ENCODE peak calls at places on chromosomes 6 and 20, in six cellular contexts. One of them, this sample, is unnamed.

GRCh38 chr6:154169193-154169847 is 130.3 kb downstream of the OPRM1 start:
- DNase-seq in brain microvascular endothelial cell: no peak
- DNase-seq in HFFc6: no peak
- DNase-seq in psoas muscle: no peak
- DNase-seq in heart right ventricle: no peak
- DNase-seq in CD8-positive, alpha-beta T cell: no peak
- DNase-seq in this sample: no peak

GRCh38 chr6:33124525-33124901 is 48.7 kb downstream of the HLA-DPB1 start:
- DNase-seq in CD8-positive, alpha-beta T cell: no peak
- DNase-seq in psoas muscle: no peak
- DNase-seq in heart right ventricle: no peak
- DNase-seq in HFFc6: no peak
- DNase-seq in brain microvascular endothelial cell: no peak
- DNase-seq in this sample: no peak

GRCh38 chr20:57351042-57351783 is at the start of gene RAE1:
- DNase-seq in HFFc6: peak; percentile 91
- DNase-seq in psoas muscle: peak; percentile 91
- DNase-seq in heart right ventricle: peak; percentile 89
- DNase-seq in CD8-positive, alpha-beta T cell: peak; percentile 89
- DNase-seq in brain microvascular endothelial cell: peak; percentile 87
- DNase-seq in this sample: peak; percentile 92

GRCh38 chr6:90502866-90503407 is 83.9 kb downstream of the MAP3K7 start:
- DNase-seq in psoas muscle: no peak
- DNase-seq in heart right ventricle: no peak
- DNase-seq in HFFc6: no peak
- DNase-seq in CD8-positive, alpha-beta T cell: no peak
- DNase-seq in brain microvascular endothelial cell: peak; percentile 20
- DNase-seq in this sample: no peak

GRCh38 chr6:156193381-156193780 is 583.8 kb upstream of the ARID1B start:
- DNase-seq in CD8-positive, alpha-beta T cell: no peak
- DNase-seq in psoas muscle: no peak
- DNase-seq in heart right ventricle: no peak
- DNase-seq in HFFc6: no peak
- DNase-seq in brain microvascular endothelial cell: no peak
- DNase-seq in this sample: no peak

GRCh38 chr20:49597825-49598395 is 30.0 kb upstream of the PTGIS start:
- DNase-seq in HFFc6: no peak
- DNase-seq in CD8-positive, alpha-beta T cell: no peak
- DNase-seq in psoas muscle: no peak
- DNase-seq in heart right ventricle: no peak
- DNase-seq in brain microvascular endothelial cell: no peak
- DNase-seq in this sample: no peak

GRCh38 chr6:125802943-125803377 is 12.2 kb downstream of the NCOA7 start:
- DNase-seq in psoas muscle: no peak
- DNase-seq in HFFc6: no peak
- DNase-seq in heart right ventricle: no peak
- DNase-seq in brain microvascular endothelial cell: peak; percentile 22
- DNase-seq in CD8-positive, alpha-beta T cell: no peak
- DNase-seq in this sample: no peak

GRCh38 chr6:91812596-91813274 is 1225.9 kb upstream of the MAP3K7 start:
- DNase-seq in heart right ventricle: no peak
- DNase-seq in HFFc6: no peak
- DNase-seq in CD8-positive, alpha-beta T cell: no peak
- DNase-seq in psoas muscle: no peak
- DNase-seq in brain microvascular endothelial cell: no peak
- DNase-seq in this sample: no peak

GRCh38 chr20:15642676-15643075 is 930.6 kb downstream of the KIF16B start:
- DNase-seq in brain microvascular endothelial cell: peak; percentile 56
- DNase-seq in HFFc6: peak; percentile 30
- DNase-seq in CD8-positive, alpha-beta T cell: no peak
- DNase-seq in heart right ventricle: no peak
- DNase-seq in psoas muscle: no peak
- DNase-seq in this sample: no peak

GRCh38 chr20:61643631-61644386 is 391.7 kb downstream of the CDH4 start:
- DNase-seq in HFFc6: no peak
- DNase-seq in brain microvascular endothelial cell: no peak
- DNase-seq in CD8-positive, alpha-beta T cell: no peak
- DNase-seq in psoas muscle: no peak
- DNase-seq in heart right ventricle: peak; percentile 35
- DNase-seq in this sample: no peak

GRCh38 chr20:4637081-4637797 is 84.5 kb upstream of the PRND start:
- DNase-seq in heart right ventricle: no peak
- DNase-seq in psoas muscle: no peak
- DNase-seq in brain microvascular endothelial cell: no peak
- DNase-seq in HFFc6: peak; percentile 81
- DNase-seq in CD8-positive, alpha-beta T cell: no peak
- DNase-seq in this sample: no peak

GRCh38 chr20:13119583-13119982 is 101.5 kb upstream of the ISM1 start:
- DNase-seq in psoas muscle: no peak
- DNase-seq in CD8-positive, alpha-beta T cell: peak; percentile 29
- DNase-seq in heart right ventricle: no peak
- DNase-seq in HFFc6: peak; percentile 38
- DNase-seq in brain microvascular endothelial cell: peak; percentile 61
- DNase-seq in this sample: no peak

GRCh38 chr6:144179817-144180216 is 29.5 kb downstream of the STX11 start:
- DNase-seq in psoas muscle: no peak
- DNase-seq in HFFc6: no peak
- DNase-seq in brain microvascular endothelial cell: no peak
- DNase-seq in CD8-positive, alpha-beta T cell: no peak
- DNase-seq in heart right ventricle: no peak
- DNase-seq in this sample: no peak

GRCh38 chr20:47973519-47974233 is 188.4 kb upstream of the SULF2 start:
- DNase-seq in heart right ventricle: peak; percentile 49
- DNase-seq in CD8-positive, alpha-beta T cell: no peak
- DNase-seq in psoas muscle: peak; percentile 45
- DNase-seq in HFFc6: no peak
- DNase-seq in brain microvascular endothelial cell: peak; percentile 16
- DNase-seq in this sample: no peak

GRCh38 chr20:51067792-51068191 is 44.9 kb upstream of the KCNG1 start:
- DNase-seq in HFFc6: no peak
- DNase-seq in psoas muscle: no peak
- DNase-seq in brain microvascular endothelial cell: no peak
- DNase-seq in CD8-positive, alpha-beta T cell: no peak
- DNase-seq in heart right ventricle: no peak
- DNase-seq in this sample: no peak

GRCh38 chr6:163986313-163986712 is 571.8 kb downstream of the QKI start:
- DNase-seq in CD8-positive, alpha-beta T cell: no peak
- DNase-seq in heart right ventricle: no peak
- DNase-seq in brain microvascular endothelial cell: peak; percentile 38
- DNase-seq in HFFc6: no peak
- DNase-seq in psoas muscle: no peak
- DNase-seq in this sample: no peak

GRCh38 chr6:135962731-135963130 is 111.2 kb downstream of the PDE7B start:
- DNase-seq in HFFc6: no peak
- DNase-seq in psoas muscle: no peak
- DNase-seq in brain microvascular endothelial cell: peak; percentile 90
- DNase-seq in CD8-positive, alpha-beta T cell: no peak
- DNase-seq in heart right ventricle: no peak
- DNase-seq in this sample: no peak

GRCh38 chr6:4125933-4126864 is 9.2 kb downstream of the ECI2 start:
- DNase-seq in heart right ventricle: no peak
- DNase-seq in psoas muscle: no peak
- DNase-seq in HFFc6: peak; percentile 86
- DNase-seq in CD8-positive, alpha-beta T cell: no peak
- DNase-seq in brain microvascular endothelial cell: peak; percentile 89
- DNase-seq in this sample: no peak

GRCh38 chr20:37442986-37443385 is 78.1 kb upstream of the NNAT start:
- DNase-seq in HFFc6: no peak
- DNase-seq in CD8-positive, alpha-beta T cell: no peak
- DNase-seq in brain microvascular endothelial cell: no peak
- DNase-seq in heart right ventricle: no peak
- DNase-seq in psoas muscle: no peak
- DNase-seq in this sample: no peak

GRCh38 chr6:9463311-9463710 is 951.6 kb downstream of the TFAP2A start:
- DNase-seq in heart right ventricle: no peak
- DNase-seq in brain microvascular endothelial cell: no peak
- DNase-seq in psoas muscle: no peak
- DNase-seq in CD8-positive, alpha-beta T cell: no peak
- DNase-seq in HFFc6: peak; percentile 3
- DNase-seq in this sample: no peak

GRCh38 chr6:18515767-18516166 is 128.6 kb downstream of the RNF144B start:
- DNase-seq in HFFc6: peak; percentile 4
- DNase-seq in psoas muscle: no peak
- DNase-seq in brain microvascular endothelial cell: peak; percentile 38
- DNase-seq in heart right ventricle: no peak
- DNase-seq in CD8-positive, alpha-beta T cell: no peak
- DNase-seq in this sample: no peak

GRCh38 chr6:48101277-48101676 is 9.7 kb downstream of the PTCHD4 start:
- DNase-seq in psoas muscle: no peak
- DNase-seq in HFFc6: no peak
- DNase-seq in CD8-positive, alpha-beta T cell: no peak
- DNase-seq in brain microvascular endothelial cell: no peak
- DNase-seq in heart right ventricle: no peak
- DNase-seq in this sample: no peak

GRCh38 chr6:32148722-32149576 is 2.8 kb downstream of the PRRT1 start:
- DNase-seq in CD8-positive, alpha-beta T cell: peak; percentile 72
- DNase-seq in psoas muscle: peak; percentile 61
- DNase-seq in heart right ventricle: peak; percentile 64
- DNase-seq in HFFc6: no peak
- DNase-seq in brain microvascular endothelial cell: peak; percentile 33
- DNase-seq in this sample: no peak

GRCh38 chr6:106117579-106117978 is 31.4 kb downstream of the PRDM1 start:
- DNase-seq in brain microvascular endothelial cell: no peak
- DNase-seq in CD8-positive, alpha-beta T cell: peak; percentile 70
- DNase-seq in heart right ventricle: no peak
- DNase-seq in HFFc6: no peak
- DNase-seq in psoas muscle: no peak
- DNase-seq in this sample: no peak

GRCh38 chr6:2369606-2370005 is 124.2 kb upstream of the GMDS start:
- DNase-seq in HFFc6: no peak
- DNase-seq in CD8-positive, alpha-beta T cell: no peak
- DNase-seq in heart right ventricle: no peak
- DNase-seq in brain microvascular endothelial cell: no peak
- DNase-seq in psoas muscle: no peak
- DNase-seq in this sample: no peak

GRCh38 chr20:60063739-60064138 is 105.5 kb downstream of the CDH26 start:
- DNase-seq in brain microvascular endothelial cell: no peak
- DNase-seq in HFFc6: no peak
- DNase-seq in CD8-positive, alpha-beta T cell: no peak
- DNase-seq in psoas muscle: no peak
- DNase-seq in heart right ventricle: no peak
- DNase-seq in this sample: no peak

GRCh38 chr6:14681699-14682487 is 564.0 kb upstream of the JARID2 start:
- DNase-seq in CD8-positive, alpha-beta T cell: no peak
- DNase-seq in brain microvascular endothelial cell: no peak
- DNase-seq in heart right ventricle: no peak
- DNase-seq in HFFc6: no peak
- DNase-seq in psoas muscle: no peak
- DNase-seq in this sample: no peak

GRCh38 chr20:62907377-62908317 is 18.7 kb downstream of the DIDO1 start:
- DNase-seq in heart right ventricle: no peak
- DNase-seq in brain microvascular endothelial cell: no peak
- DNase-seq in psoas muscle: no peak
- DNase-seq in CD8-positive, alpha-beta T cell: peak; percentile 60
- DNase-seq in HFFc6: no peak
- DNase-seq in this sample: no peak

GRCh38 chr6:159002432-159003160 is 2.6 kb upstream of the RSPH3 start:
- DNase-seq in brain microvascular endothelial cell: peak; percentile 55
- DNase-seq in psoas muscle: peak; percentile 16
- DNase-seq in heart right ventricle: no peak
- DNase-seq in HFFc6: peak; percentile 54
- DNase-seq in CD8-positive, alpha-beta T cell: no peak
- DNase-seq in this sample: no peak

GRCh38 chr20:58550661-58551060 is 35.5 kb upstream of the APCDD1L start:
- DNase-seq in brain microvascular endothelial cell: peak; percentile 77
- DNase-seq in heart right ventricle: no peak
- DNase-seq in psoas muscle: no peak
- DNase-seq in CD8-positive, alpha-beta T cell: no peak
- DNase-seq in HFFc6: peak; percentile 93
- DNase-seq in this sample: no peak

GRCh38 chr6:167748458-167749379 is 78.0 kb upstream of the AFDN start:
- DNase-seq in brain microvascular endothelial cell: no peak
- DNase-seq in CD8-positive, alpha-beta T cell: no peak
- DNase-seq in psoas muscle: no peak
- DNase-seq in HFFc6: no peak
- DNase-seq in heart right ventricle: no peak
- DNase-seq in this sample: peak; percentile 22

GRCh38 chr20:44247676-44248419 is 740 bp downstream of the GDAP1L1 start:
- DNase-seq in brain microvascular endothelial cell: peak; percentile 7
- DNase-seq in HFFc6: peak; percentile 0
- DNase-seq in heart right ventricle: peak; percentile 40
- DNase-seq in psoas muscle: no peak
- DNase-seq in CD8-positive, alpha-beta T cell: peak; percentile 32
- DNase-seq in this sample: peak; percentile 54
- TF ChIP-seq CTCF in brain microvascular endothelial cell: peak; percentile 79
- TF ChIP-seq CTCF in HFFc6: peak; percentile 60
- TF ChIP-seq CTCF in heart right ventricle: no peak
- TF ChIP-seq CTCF in psoas muscle: no peak
- TF ChIP-seq CTCF in CD8-positive, alpha-beta T cell: no peak
- TF ChIP-seq CTCF in this sample: peak; percentile 41

DNA sequence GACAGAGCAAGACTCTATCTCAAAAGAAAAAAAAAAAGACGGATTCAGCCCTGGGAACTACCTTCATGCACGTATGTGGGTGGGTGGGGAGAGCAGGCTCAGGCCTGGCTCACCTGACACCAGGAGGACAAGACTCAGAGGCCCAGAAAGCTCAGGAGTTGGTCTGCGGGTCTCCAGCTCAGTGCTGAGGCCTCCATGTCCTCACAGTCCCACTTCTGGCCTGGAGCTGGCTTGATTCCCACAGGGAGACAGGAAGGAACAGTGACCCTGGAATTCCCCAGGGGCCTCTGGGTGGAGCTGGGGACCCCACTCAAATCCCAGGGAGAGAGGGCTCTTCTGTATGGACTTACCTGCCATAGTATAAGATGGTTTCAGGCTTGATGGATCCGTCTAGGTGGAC is 15.6 kb downstream of the ADA start:
- DNase-seq in HFFc6: no peak
- DNase-seq in brain microvascular endothelial cell: no peak
- DNase-seq in heart right ventricle: no peak
- DNase-seq in psoas muscle: no peak
- DNase-seq in CD8-positive, alpha-beta T cell: no peak
- DNase-seq in this sample: no peak
- TF ChIP-seq CTCF in HFFc6: no peak
- TF ChIP-seq CTCF in brain microvascular endothelial cell: no peak
- TF ChIP-seq CTCF in heart right ventricle: no peak
- TF ChIP-seq CTCF in psoas muscle: no peak
- TF ChIP-seq CTCF in CD8-positive, alpha-beta T cell: no peak
- TF ChIP-seq CTCF in this sample: no peak

DNA sequence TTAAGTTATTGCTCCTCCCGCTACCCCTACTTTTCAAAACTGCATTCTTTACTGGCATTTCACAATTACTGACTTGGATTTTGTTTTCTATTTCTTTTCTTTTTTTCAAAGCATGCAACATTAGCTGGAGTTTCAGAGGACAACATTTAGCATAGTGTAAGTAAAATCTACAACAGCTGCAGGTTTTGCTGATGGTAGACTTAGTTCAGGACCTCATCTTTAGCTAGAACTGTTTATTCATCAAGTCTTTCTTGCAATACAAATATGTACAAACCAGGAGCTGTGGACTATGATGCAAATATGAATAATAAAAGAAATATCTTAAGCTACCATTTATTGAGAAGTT is 728 bp upstream of the CEP162 start:
- DNase-seq in brain microvascular endothelial cell: no peak
- DNase-seq in psoas muscle: no peak
- DNase-seq in CD8-positive, alpha-beta T cell: no peak
- DNase-seq in heart right ventricle: no peak
- DNase-seq in HFFc6: no peak
- DNase-seq in this sample: no peak
- TF ChIP-seq CTCF in brain microvascular endothelial cell: no peak
- TF ChIP-seq CTCF in psoas muscle: no peak
- TF ChIP-seq CTCF in CD8-positive, alpha-beta T cell: no peak
- TF ChIP-seq CTCF in heart right ventricle: no peak
- TF ChIP-seq CTCF in HFFc6: no peak
- TF ChIP-seq CTCF in this sample: peak; percentile 32

GRCh38 chr6:161836643-161837448 is 563.0 kb upstream of the AGPAT4 start:
- DNase-seq in HFFc6: no peak
- DNase-seq in psoas muscle: no peak
- DNase-seq in CD8-positive, alpha-beta T cell: no peak
- DNase-seq in heart right ventricle: no peak
- DNase-seq in brain microvascular endothelial cell: no peak
- DNase-seq in this sample: no peak
- TF ChIP-seq CTCF in HFFc6: no peak
- TF ChIP-seq CTCF in psoas muscle: no peak
- TF ChIP-seq CTCF in CD8-positive, alpha-beta T cell: no peak
- TF ChIP-seq CTCF in heart right ventricle: no peak
- TF ChIP-seq CTCF in brain microvascular endothelial cell: peak; percentile 71
- TF ChIP-seq CTCF in this sample: peak; percentile 40

This sample was measured in mesothelial cell of epicardium.